ENCODE peak calls at places on chromosomes 11 and 22, in five cellular contexts. H is PC-9, Y is breast epithelium, P is B cell, S is fibroblast of mammary gland. W is an unnamed sample.
A peak's percentile ranks its signal among the peaks of the same experiment; 100 is the strongest.

GRCh38 chr11:64916040-64916847 is 765 bp downstream of the ATG2A start:
- DNase-seq in P (no peak), S (peak; percentile 74), H (peak; percentile 72), Y (no peak), W (peak; percentile 59)

GRCh38 chr22:17483670-17484372 is 79.5 kb upstream of the SLC25A18 start:
- DNase-seq in Y (no peak), H (no peak), P (no peak), S (no peak), W (no peak)

GRCh38 chr22:38213319-38214247 is 11.8 kb downstream of the MAFF start:
- DNase-seq in P (no peak), Y (no peak), S (no peak), H (no peak), W (peak; percentile 67)

GRCh38 chr11:111565111-111565720 is 24.7 kb downstream of the LAYN start:
- DNase-seq in H (peak; percentile 74), Y (peak; percentile 67), P (peak; percentile 61), S (peak; percentile 78), W (peak; percentile 62)

GRCh38 chr11:35714882-35715612 is 52.5 kb downstream of the TRIM44 start:
- DNase-seq in P (no peak), H (no peak), S (peak; percentile 73), Y (no peak), W (peak; percentile 34)

GRCh38 chr11:66973956-66974585 is 1.0 kb upstream of the C11orf86 start:
- DNase-seq in H (peak; percentile 59), P (no peak), Y (no peak), S (no peak), W (no peak)

GRCh38 chr11:77819921-77820564 is 479 bp downstream of the RSF1 start:
- DNase-seq in P (no peak), Y (no peak), H (peak; percentile 61), S (peak; percentile 14), W (peak; percentile 46)

GRCh38 chr11:73157141-73158010 is 15.3 kb upstream of the FCHSD2 start:
- DNase-seq in H (no peak), P (peak; percentile 68), S (peak; percentile 2), Y (no peak), W (peak; percentile 77)

GRCh38 chr11:577611-577894 is 1.3 kb downstream of the PHRF1 start:
- DNase-seq in P (no peak), S (no peak), H (no peak), Y (no peak), W (no peak)

GRCh38 chr11:18802381-18803257 is 11.0 kb upstream of the PTPN5 start:
- DNase-seq in S (peak; percentile 72), Y (no peak), H (peak; percentile 67), P (no peak), W (peak; percentile 53)

GRCh38 chr11:40360206-40360798 is 1099.2 kb downstream of the LRRC4C start:
- DNase-seq in H (no peak), P (no peak), S (no peak), Y (no peak), W (no peak)

GRCh38 chr11:106495046-106495445 is 417.6 kb downstream of the AASDHPPT start:
- DNase-seq in H (peak; percentile 62), P (no peak), S (peak; percentile 45), Y (no peak), W (no peak)

GRCh38 chr22:29313126-29314071 is 2.1 kb downstream of the RASL10A start:
- DNase-seq in Y (peak; percentile 48), H (no peak), P (no peak), S (peak; percentile 56), W (no peak)

GRCh38 chr11:14054708-14055107 is 92.2 kb downstream of the SPON1 start:
- DNase-seq in Y (no peak), P (no peak), S (peak; percentile 96), H (no peak), W (no peak)

GRCh38 chr11:13207665-13208594 is 69.7 kb upstream of the BMAL1 start:
- DNase-seq in P (no peak), H (peak; percentile 80), S (peak; percentile 91), Y (no peak), W (no peak)

GRCh38 chr11:63804259-63804658 is 9.0 kb upstream of the SPINDOC start:
- DNase-seq in P (no peak), Y (no peak), S (no peak), H (peak; percentile 97), W (no peak)

GRCh38 chr22:29904020-29904419 is 21.0 kb downstream of the MTMR3 start:
- DNase-seq in S (no peak), Y (no peak), P (no peak), H (no peak), W (no peak)

GRCh38 chr11:12624595-12624994 is 49.6 kb upstream of the TEAD1 start:
- DNase-seq in Y (no peak), H (no peak), S (no peak), P (no peak), W (no peak)

GRCh38 chr11:134951305-134951700 is 539.3 kb upstream of the B3GAT1 start:
- DNase-seq in P (no peak), H (no peak), S (peak; percentile 71), Y (no peak), W (no peak)

GRCh38 chr22:29765905-29766631 is 739 bp downstream of the ZMAT5 start:
- DNase-seq in Y (no peak), S (no peak), H (no peak), P (no peak), W (peak; percentile 52)

GRCh38 chr11:15248749-15249148 is 134.0 kb downstream of the INSC start:
- DNase-seq in P (no peak), Y (no peak), S (no peak), H (no peak), W (no peak)

GRCh38 chr11:44176541-44177213 is 81.2 kb downstream of the EXT2 start:
- DNase-seq in P (no peak), S (no peak), Y (no peak), H (no peak), W (no peak)

GRCh38 chr11:44179173-44179572 is 83.7 kb downstream of the EXT2 start:
- DNase-seq in P (no peak), S (peak; percentile 50), H (no peak), Y (no peak), W (no peak)

GRCh38 chr11:44180107-44180506 is 84.6 kb downstream of the EXT2 start:
- DNase-seq in Y (no peak), H (no peak), P (no peak), S (no peak), W (no peak)

GRCh38 chr11:44177905-44178304 is 82.4 kb downstream of the EXT2 start:
- DNase-seq in H (no peak), S (no peak), Y (no peak), P (no peak), W (no peak)

DNA sequence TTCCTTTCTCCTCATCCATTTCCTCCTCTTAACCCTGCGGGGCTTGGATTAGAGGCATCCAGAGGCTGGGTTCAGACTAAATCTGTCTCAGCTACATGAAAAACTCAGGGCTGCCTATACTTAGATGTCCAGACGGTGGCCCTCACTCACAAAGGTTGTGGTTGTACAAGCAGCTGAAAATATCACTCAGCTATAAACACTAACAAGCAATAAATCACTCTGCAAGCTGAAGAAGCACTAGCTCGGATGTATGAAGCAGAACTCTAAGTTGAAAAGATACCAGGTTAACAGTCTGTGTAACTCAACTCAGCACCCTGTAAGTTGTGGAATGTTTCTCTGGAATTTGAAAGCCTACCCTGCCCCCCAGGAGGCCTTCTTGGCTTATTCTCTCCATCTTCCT is 82.9 kb downstream of the EXT2 start:
- DNase-seq in H (no peak), P (no peak), S (peak; percentile 27), Y (no peak), W (no peak)
- TF ChIP-seq CTCF in H (no peak), P (no peak), S (no peak), Y (no peak), W (no peak)

GRCh38 chr11:75351541-75352416 is at the start of gene ARRB1:
- DNase-seq in S (no peak), H (no peak), P (no peak), Y (peak; percentile 74), W (peak; percentile 60)
- TF ChIP-seq CTCF in S (no peak), H (no peak), P (no peak), Y (no peak), W (no peak)

GRCh38 chr11:44684886-44685285 is 41.9 kb upstream of the TSPAN18 start:
- DNase-seq in Y (no peak), P (no peak), S (no peak), H (no peak), W (no peak)

GRCh38 chr11:44681698-44682097 is 45.1 kb upstream of the TSPAN18 start:
- DNase-seq in P (no peak), S (peak; percentile 38), H (peak; percentile 54), Y (no peak), W (no peak)

GRCh38 chr11:44689265-44689664 is 37.5 kb upstream of the TSPAN18 start:
- DNase-seq in S (no peak), Y (no peak), H (no peak), P (no peak), W (no peak)

GRCh38 chr11:44690651-44691050 is 36.1 kb upstream of the TSPAN18 start:
- DNase-seq in H (no peak), Y (no peak), S (no peak), P (no peak), W (no peak)

DNA sequence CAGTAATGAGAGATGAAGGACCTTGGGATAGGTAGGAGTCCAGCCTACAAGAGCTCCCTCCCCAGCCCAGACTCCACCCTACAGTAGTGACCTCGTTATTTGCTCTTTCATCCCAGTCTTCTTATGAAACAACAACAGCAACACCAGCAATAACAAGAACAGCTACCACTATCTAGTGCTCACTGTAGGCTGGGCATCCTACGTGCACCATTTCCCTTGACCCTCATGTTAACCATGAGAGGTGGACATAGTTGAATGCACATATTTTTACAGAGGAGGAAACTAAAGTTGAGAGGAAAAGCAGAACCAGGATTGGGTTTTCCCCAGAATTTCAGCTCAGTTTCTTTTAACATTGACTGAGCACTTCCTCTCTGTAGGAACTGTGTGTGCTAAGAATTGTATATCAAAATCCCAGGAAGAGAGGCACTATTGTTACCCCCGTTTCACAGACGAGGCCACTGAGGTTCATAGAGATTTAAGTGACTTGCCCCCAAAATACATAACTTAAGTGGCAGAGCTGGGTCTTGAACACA is 39.4 kb upstream of the TSPAN18 start:
- DNase-seq in Y (no peak), S (no peak), H (no peak), P (no peak), W (no peak)
- TF ChIP-seq CTCF in Y (no peak), S (no peak), H (no peak), P (no peak), W (no peak)

GRCh38 chr11:95375881-95376280 is 144.9 kb upstream of the SESN3 start:
- DNase-seq in Y (no peak), H (no peak), P (no peak), S (peak; percentile 98), W (no peak)
- TF ChIP-seq CTCF in Y (no peak), H (no peak), P (no peak), S (no peak), W (no peak)

DNA sequence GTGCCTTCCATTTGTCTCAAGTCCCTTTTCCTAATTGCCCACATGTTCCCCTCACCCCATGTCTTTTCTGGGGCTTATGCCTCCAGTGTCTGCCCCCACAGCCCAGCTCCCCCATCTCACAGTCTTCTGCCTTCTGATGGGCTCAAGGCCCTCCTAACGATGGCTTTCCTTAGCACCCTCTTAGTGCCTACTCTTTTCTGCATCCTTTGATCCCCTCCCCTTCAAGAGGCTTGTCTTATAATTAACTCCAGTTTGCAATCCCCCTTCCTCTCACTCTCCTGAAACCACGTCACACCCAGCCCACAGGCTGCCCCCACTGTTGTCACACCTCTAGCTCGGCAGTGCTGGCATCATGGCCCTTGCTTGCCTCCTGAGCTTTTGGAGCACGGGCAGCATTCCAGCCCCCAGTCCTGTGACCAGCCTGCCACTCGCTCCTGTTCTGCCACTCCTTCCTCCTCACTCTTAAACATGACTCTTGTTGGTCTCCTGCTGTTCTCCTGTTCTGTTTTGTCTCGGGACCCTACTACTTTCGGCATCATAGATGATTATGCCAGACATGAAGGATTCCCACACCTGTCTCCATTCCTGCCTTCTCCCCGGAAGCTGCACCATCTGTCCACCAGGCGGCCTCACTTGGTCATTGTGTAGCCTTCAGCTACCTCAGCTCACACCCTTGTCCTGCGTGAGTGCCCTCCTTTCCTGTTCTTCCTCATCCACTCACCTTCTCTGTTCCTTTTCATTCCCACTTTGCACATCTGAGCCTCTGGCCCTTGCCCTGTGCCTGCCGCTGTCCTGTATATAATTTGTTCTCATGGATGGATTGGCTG is 26.1 kb downstream of the UBE2L3 start:
- DNase-seq in P (no peak), Y (no peak), S (no peak), H (no peak), W (no peak)
- TF ChIP-seq CTCF in P (no peak), Y (no peak), S (peak; percentile 30), H (peak; percentile 40), W (no peak)

W was measured in GM10248.